ENCODE peak calls at places on chromosomes 7 and 10, in seven cellular contexts. K is T follicular helper cell; Q is hypothalamus; T is naive thymus-derived CD8-positive, alpha-beta T cell; P is fibroblast of pulmonary artery; L is glomerular endothelial cell; U is iPS-NIHi11. B is an unnamed sample.

GRCh38 chr7:47088329-47089067 is 493.4 kb downstream of the TNS3 start:
- DNase-seq in K (no peak), Q (peak; percentile 4), T (peak; percentile 31), P (peak; percentile 78), L (peak; percentile 37), U (peak; percentile 87), B (peak; percentile 65)

GRCh38 chr7:117279931-117280525 is 42.8 kb downstream of the WNT2 start:
- DNase-seq in K (no peak), Q (no peak), T (no peak), P (no peak), L (no peak), U (no peak), B (no peak)

GRCh38 chr7:77245015-77245755 is 45.6 kb upstream of the FGL2 start:
- DNase-seq in K (no peak), Q (no peak), T (no peak), P (no peak), L (no peak), U (no peak), B (no peak)

GRCh38 chr10:124249812-124250432 is 156.5 kb upstream of the CHST15 start:
- DNase-seq in K (no peak), Q (no peak), T (no peak), P (no peak), L (no peak), U (peak; percentile 45), B (no peak)

GRCh38 chr10:15485684-15486316 is 114.7 kb upstream of the FAM171A1 start:
- DNase-seq in K (no peak), Q (no peak), T (no peak), P (peak; percentile 65), L (no peak), U (no peak), B (peak; percentile 77)

GRCh38 chr7:149762610-149763009 is 10.8 kb downstream of the ZNF467 start:
- DNase-seq in K (no peak), Q (no peak), T (no peak), P (no peak), L (no peak), U (no peak), B (no peak)

GRCh38 chr10:80281784-80282505 is 7.5 kb downstream of the MAT1A start:
- DNase-seq in K (no peak), Q (no peak), T (no peak), P (no peak), L (no peak), U (no peak), B (no peak)

GRCh38 chr10:821322-821721 is 110.2 kb downstream of the LARP4B start:
- DNase-seq in K (no peak), Q (no peak), T (no peak), P (peak; percentile 55), L (no peak), U (no peak), B (peak; percentile 10)

GRCh38 chr10:108031505-108031904 is 867.0 kb upstream of the SORCS1 start:
- DNase-seq in K (no peak), Q (no peak), T (no peak), P (no peak), L (no peak), U (no peak), B (no peak)

B was measured in astrocyte of the spinal cord.